ENCODE peak calls at places on chromosomes 13 and 19, in nine cellular contexts. O is stimulated activated CD4-positive, alpha-beta T cell treated with anti-CD3 and anti-CD28 coated beads, Interleukin-2, amount 100 ng/mL, for 24 hours; B is IMR-90; X is central memory CD8-positive, alpha-beta T cell; T is kidney epithelial cell; I is NCI-H187; D is NCI-H2081; Z is H9; C is AG09309. S is an unnamed sample.
A peak's percentile ranks its signal among the peaks of the same experiment; 100 is the strongest.

GRCh38 chr13:39038569-39038898 is 278 bp downstream of the NHLRC3 start:
- DNase-seq in I (no peak), T (no peak), C (no peak), D (no peak), Z (no peak), B (no peak), O (peak; percentile 58), X (peak; percentile 50), S (no peak)

GRCh38 chr19:50925734-50926133 is 14.5 kb upstream of the KLK4 start:
- DNase-seq in B (no peak), D (no peak), X (no peak), Z (no peak), I (no peak), C (no peak), T (no peak), O (no peak), S (no peak)

GRCh38 chr19:343451-343931 is 1.1 kb downstream of the MIER2 start:
- DNase-seq in I (no peak), D (no peak), C (no peak), B (no peak), X (no peak), Z (no peak), O (no peak), T (no peak), S (no peak)

GRCh38 chr19:12664406-12665280 is 1.9 kb downstream of the MAN2B1 start:
- DNase-seq in I (no peak), T (no peak), D (no peak), Z (peak; percentile 96), O (peak; percentile 27), X (no peak), C (no peak), B (no peak), S (no peak)

GRCh38 chr19:4636151-4636717 is 3.1 kb upstream of the TNFAIP8L1 start:
- DNase-seq in Z (peak; percentile 82), O (peak; percentile 87), B (peak; percentile 34), C (no peak), T (no peak), D (peak; percentile 60), I (no peak), X (peak; percentile 43), S (peak; percentile 93)

GRCh38 chr13:75341025-75341424 is 140.9 kb downstream of the TBC1D4 start:
- DNase-seq in C (no peak), D (no peak), Z (no peak), T (no peak), B (no peak), O (no peak), I (no peak), X (no peak), S (no peak)

GRCh38 chr19:412356-413355 is 3.7 kb upstream of the C2CD4C start:
- DNase-seq in D (no peak), C (no peak), I (no peak), B (no peak), T (no peak), O (no peak), X (no peak), Z (peak; percentile 70), S (no peak)

GRCh38 chr13:41213316-41213715 is 18.9 kb upstream of the KBTBD7 start:
- DNase-seq in D (no peak), Z (no peak), I (no peak), O (no peak), B (no peak), X (no peak), C (no peak), T (no peak), S (no peak)

GRCh38 chr13:49996951-49997895 is at the start of gene TRIM13:
- DNase-seq in O (peak; percentile 80), B (peak; percentile 88), C (peak; percentile 63), Z (peak; percentile 86), X (peak; percentile 75), D (peak; percentile 82), T (peak; percentile 50), I (peak; percentile 76), S (peak; percentile 86)

GRCh38 chr13:20860844-20861243 is 41.7 kb downstream of the XPO4 start:
- DNase-seq in I (no peak), O (no peak), T (no peak), C (no peak), D (no peak), B (no peak), Z (no peak), X (no peak), S (no peak)

GRCh38 chr19:48533770-48534169 is 18.2 kb upstream of the SULT2B1 start:
- DNase-seq in I (no peak), Z (no peak), C (no peak), X (no peak), O (no peak), B (no peak), T (no peak), D (no peak), S (no peak)

GRCh38 chr19:16153582-16154336 is 10.3 kb downstream of the HSH2D start:
- DNase-seq in B (no peak), D (no peak), C (no peak), O (no peak), X (no peak), Z (no peak), T (no peak), I (no peak), S (no peak)

GRCh38 chr13:77523834-77524728 is 11.4 kb upstream of the SCEL start:
- DNase-seq in I (no peak), B (no peak), D (no peak), Z (no peak), O (no peak), T (no peak), C (no peak), X (no peak), S (no peak)

GRCh38 chr13:19967619-19968018 is 9.1 kb downstream of the ZMYM2 start:
- DNase-seq in X (no peak), I (no peak), D (no peak), C (no peak), T (no peak), B (no peak), O (no peak), Z (no peak), S (no peak)

GRCh38 chr13:111216166-111216960 is 101.3 kb downstream of the ARHGEF7 start:
- DNase-seq in I (no peak), T (no peak), C (no peak), B (peak; percentile 27), X (no peak), D (peak; percentile 5), O (peak; percentile 34), Z (peak; percentile 58), S (peak; percentile 49)

GRCh38 chr13:63124863-63125262 is 1709.2 kb upstream of the PCDH20 start:
- DNase-seq in Z (no peak), O (no peak), B (peak; percentile 60), C (no peak), D (no peak), I (no peak), T (no peak), X (no peak), S (no peak)

GRCh38 chr19:55641376-55642152 is 762 bp downstream of the ZNF580 start:
- DNase-seq in D (no peak), B (peak; percentile 18), I (no peak), C (no peak), O (peak; percentile 51), X (no peak), Z (no peak), T (no peak), S (no peak)

GRCh38 chr13:26965976-26966375 is 205.4 kb upstream of the GPR12 start:
- DNase-seq in B (peak; percentile 93), O (no peak), X (no peak), T (no peak), Z (no peak), C (no peak), I (no peak), D (peak; percentile 42), S (no peak)

GRCh38 chr19:2634228-2634951 is 68.1 kb downstream of the GNG7 start:
- DNase-seq in B (no peak), Z (no peak), X (no peak), T (no peak), C (no peak), D (no peak), I (no peak), O (no peak), S (no peak)

S was measured in activated naive CD8-positive, alpha-beta T cell treated with anti-CD3 and anti-CD28 coated beads, Interleukin-2, amount 10 ng/mL, durations not matched to agents 7 days and 5 days.